ENCODE peak calls at places on chromosomes 4 and X, in four cellular contexts. R is T-cell, F is EL, B is fibroblast of villous mesenchyme. P is an unnamed sample.

GRCh38 chrX:133249659-133250058 is 31.5 kb upstream of the TFDP3 start:
- DNase-seq in R (no peak), F (no peak), B (no peak), P (no peak)

GRCh38 chr4:16169491-16169890 is 56.8 kb downstream of the TAPT1 start:
- DNase-seq in F (no peak), R (no peak), B (no peak), P (no peak)

GRCh38 chr4:89111833-89112563 is 665 bp downstream of the TIGD2 start:
- DNase-seq in R (no peak), F (peak), B (peak), P (no peak)

GRCh38 chrX:5916945-5917344 is 311.7 kb downstream of the NLGN4X start:
- DNase-seq in B (no peak), R (no peak), F (no peak), P (no peak)

GRCh38 chrX:119391279-119391678 is 7.9 kb upstream of the SLC25A43 start:
- DNase-seq in F (peak), R (no peak), B (peak), P (no peak)

GRCh38 chr4:176778063-176778462 is 14.7 kb downstream of the VEGFC start:
- DNase-seq in B (peak), F (peak), R (no peak), P (no peak)

GRCh38 chr4:76305971-76306881 is at the start of gene STBD1:
- DNase-seq in F (peak), B (peak), R (peak), P (no peak)

GRCh38 chrX:151789179-151789800 is 54.7 kb downstream of the CNGA2 start:
- DNase-seq in F (peak), R (no peak), B (peak), P (peak)

GRCh38 chr4:20313237-20314030 is 61.7 kb downstream of the SLIT2 start:
- DNase-seq in F (no peak), B (no peak), R (no peak), P (no peak)

GRCh38 chr4:36509816-36510215 is 228.4 kb downstream of the DTHD1 start:
- DNase-seq in B (no peak), R (no peak), F (no peak), P (no peak)

GRCh38 chr4:101135371-101136010 is 211.8 kb downstream of the PPP3CA start:
- DNase-seq in B (no peak), F (no peak), R (no peak), P (no peak)

GRCh38 chr4:98658287-98659105 is at the start of gene TSPAN5:
- DNase-seq in R (peak), F (peak), B (peak), P (no peak)

GRCh38 chrX:38335382-38335781 is 8.1 kb upstream of the RPGR start:
- DNase-seq in R (no peak), F (no peak), B (no peak), P (no peak)

GRCh38 chr4:6172093-6172926 is 28.0 kb downstream of the JAKMIP1 start:
- DNase-seq in R (peak), B (no peak), F (no peak), P (no peak)

GRCh38 chr4:142265536-142265935 is 580.6 kb downstream of the INPP4B start:
- DNase-seq in F (peak), R (no peak), B (peak), P (no peak)

GRCh38 chr4:152161676-152162330 is 374.1 kb downstream of the FBXW7 start:
- DNase-seq in R (no peak), F (no peak), B (no peak), P (no peak)

GRCh38 chrX:119682019-119682989 is 10.7 kb downstream of the SEPTIN6 start:
- DNase-seq in F (no peak), B (no peak), R (peak), P (no peak)

GRCh38 chr4:581753-582361 is 5.8 kb upstream of the TMEM271 start:
- DNase-seq in F (no peak), B (no peak), R (no peak), P (no peak)

GRCh38 chr4:7398104-7398423 is 36.7 kb downstream of the PSAPL1 start:
- DNase-seq in B (peak), R (no peak), F (peak), P (no peak)

GRCh38 chr4:32929738-32930688 is 2209.8 kb downstream of the PCDH7 start:
- DNase-seq in F (no peak), B (no peak), R (no peak), P (no peak)

GRCh38 chr4:188428935-188429334 is 289.7 kb downstream of the TRIML1 start:
- DNase-seq in F (peak), R (no peak), B (no peak), P (no peak)

GRCh38 chrX:40150503-40150902 is 52.7 kb upstream of the BCOR start:
- DNase-seq in F (no peak), R (no peak), B (no peak), P (no peak)

GRCh38 chrX:103883533-103883932 is 51.5 kb upstream of the RAB9B start:
- DNase-seq in B (no peak), R (no peak), F (no peak), P (no peak)

GRCh38 chr4:123786955-123787354 is 390.4 kb downstream of the SPRY1 start:
- DNase-seq in R (no peak), B (peak), F (no peak), P (no peak)

GRCh38 chr4:18938343-18939109 is 917.0 kb upstream of the LCORL start:
- DNase-seq in B (peak), R (no peak), F (peak), P (no peak)

GRCh38 chr4:56757821-56758400 is 63.6 kb downstream of the SPINK2 start:
- DNase-seq in B (peak), R (peak), F (peak), P (no peak)

GRCh38 chrX:41449615-41450014 is 2.5 kb downstream of the NYX start:
- DNase-seq in F (peak), B (peak), R (no peak), P (no peak)

GRCh38 chrX:153336128-153336894 is 2.4 kb downstream of the ZNF275 start:
- DNase-seq in R (no peak), B (no peak), F (no peak), P (no peak)

GRCh38 chrX:112746812-112747630 is 67.3 kb upstream of the LHFPL1 start:
- DNase-seq in R (no peak), B (no peak), F (no peak), P (no peak)